ENCODE peak calls at places on chromosomes 12 and 14, in four cellular contexts. B is K562, X is HepG2, L is GM12878. D is an unnamed sample.

GRCh38 chr12:115752913-115753726 is 524.4 kb downstream of the MED13L start:
- DNase-seq in B (peak), L (peak), X (peak), D (peak)

GRCh38 chr14:103144085-103144484 is 20.8 kb downstream of the TNFAIP2 start:
- DNase-seq in X (no peak), B (no peak), L (no peak), D (no peak)

GRCh38 chr12:22334696-22335290 is at the start of gene ST8SIA1:
- DNase-seq in X (peak), L (no peak), B (no peak), D (peak)

GRCh38 chr12:54384591-54385041 is at the start of gene ZNF385A:
- DNase-seq in B (no peak), X (no peak), L (no peak), D (no peak)

GRCh38 chr14:102758087-102758486 is 19.2 kb upstream of the TRAF3 start:
- DNase-seq in L (no peak), B (no peak), X (no peak), D (no peak)

GRCh38 chr12:108257610-108258106 is 81.5 kb downstream of the CMKLR1 start:
- DNase-seq in B (no peak), X (no peak), L (no peak), D (no peak)

GRCh38 chr12:76621582-76622024 is 62.0 kb upstream of the OSBPL8 start:
- DNase-seq in L (peak), X (peak), B (peak), D (peak)

GRCh38 chr14:92586001-92586947 is 72.7 kb downstream of the RIN3 start:
- DNase-seq in L (peak), X (no peak), B (no peak), D (no peak)

GRCh38 chr12:94145231-94145979 is 3.0 kb upstream of the PLXNC1 start:
- DNase-seq in L (no peak), B (peak), X (no peak), D (peak)

GRCh38 chr14:68210729-68211299 is 391.2 kb downstream of the RAD51B start:
- DNase-seq in B (peak), L (peak), X (peak), D (no peak)

GRCh38 chr12:28265435-28266042 is 75.3 kb downstream of the CCDC91 start:
- DNase-seq in L (no peak), B (no peak), X (no peak), D (no peak)

GRCh38 chr12:108604208-108604941 is 6.5 kb upstream of the TMEM119 start:
- DNase-seq in X (no peak), B (no peak), L (no peak), D (no peak)

GRCh38 chr12:120847392-120848157 is 56.6 kb downstream of the SPPL3 start:
- DNase-seq in X (no peak), B (no peak), L (peak), D (no peak)

GRCh38 chr12:131773582-131774221 is 54.5 kb upstream of the MMP17 start:
- DNase-seq in X (no peak), B (no peak), L (peak), D (no peak)

GRCh38 chr12:116455540-116456306 is 103.5 kb upstream of the MAP1LC3B2 start:
- DNase-seq in X (no peak), L (no peak), B (peak), D (peak)

GRCh38 chr14:71693373-71693772 is 238.9 kb upstream of the RGS6 start:
- DNase-seq in B (no peak), X (no peak), L (no peak), D (peak)

GRCh38 chr12:3152013-3152412 is 74.8 kb downstream of the TSPAN9 start:
- DNase-seq in X (no peak), B (no peak), L (no peak), D (peak)

GRCh38 chr12:53383258-53383657 is 3.3 kb downstream of the SP1 start:
- DNase-seq in L (no peak), X (no peak), B (no peak), D (no peak)

GRCh38 chr12:119940881-119941280 is 48.2 kb upstream of the BICDL1 start:
- DNase-seq in X (peak), B (no peak), L (no peak), D (no peak)

GRCh38 chr14:98926802-98927201 is 345.2 kb downstream of the BCL11B start:
- DNase-seq in B (no peak), L (no peak), X (no peak), D (no peak)

GRCh38 chr12:132218915-132219314 is 74.7 kb downstream of the NOC4L start:
- DNase-seq in X (peak), L (no peak), B (peak), D (peak)

GRCh38 chr14:100429537-100429936 is 106.4 kb downstream of the SLC25A47 start:
- DNase-seq in L (no peak), B (no peak), X (peak), D (no peak)

GRCh38 chr14:95134304-95134933 is 22.9 kb downstream of the DICER1 start:
- DNase-seq in L (no peak), B (no peak), X (no peak), D (no peak)

GRCh38 chr14:55600784-55601561 is 21.0 kb downstream of the KTN1 start:
- DNase-seq in X (no peak), L (no peak), B (no peak), D (no peak)

GRCh38 chr12:40225984-40226602 is 1.3 kb downstream of the LRRK2 start:
- DNase-seq in X (no peak), B (no peak), L (peak), D (no peak)

DNA sequence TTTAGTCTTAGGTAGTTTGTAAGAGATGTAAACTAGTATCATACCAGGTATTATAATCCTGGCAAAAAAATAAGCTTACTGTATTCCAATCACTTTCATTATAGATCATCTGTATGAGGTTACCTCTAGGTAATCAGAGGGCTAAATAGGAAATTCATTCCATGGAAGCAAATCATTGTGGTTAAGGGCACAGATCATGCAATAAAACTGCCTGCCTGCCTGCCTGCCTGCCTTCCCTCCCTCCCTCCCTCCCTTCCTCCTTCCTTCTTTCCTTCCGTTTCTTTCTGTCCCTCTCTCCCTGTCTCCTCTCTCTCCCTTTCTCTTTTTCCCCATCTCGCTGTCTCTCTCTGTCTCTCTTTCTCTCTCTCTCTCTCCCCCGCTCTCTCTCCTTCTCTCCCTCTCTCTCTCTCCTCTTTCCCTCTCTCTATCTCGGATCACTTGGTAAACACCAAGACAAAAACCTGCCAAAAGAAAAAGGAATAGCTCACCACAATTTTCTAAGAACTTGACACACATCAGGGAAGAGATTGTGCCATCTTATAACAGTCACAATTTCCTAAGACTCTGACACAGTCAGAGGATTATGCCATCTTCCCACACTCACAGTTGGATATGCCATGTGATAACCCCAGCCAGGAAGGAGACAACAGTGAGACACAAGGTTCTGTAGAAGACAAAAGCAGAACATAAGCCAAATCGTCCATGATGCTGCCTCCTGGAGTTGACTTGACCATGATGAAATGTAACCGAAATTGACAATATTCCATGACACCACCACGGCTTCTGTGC is 3.0 kb upstream of the CLEC9A start:
- DNase-seq in B (no peak), X (no peak), L (no peak), D (no peak)
- TF ChIP-seq NFIC in B (no peak), X (no peak), L (no peak), D (no peak)

DNA sequence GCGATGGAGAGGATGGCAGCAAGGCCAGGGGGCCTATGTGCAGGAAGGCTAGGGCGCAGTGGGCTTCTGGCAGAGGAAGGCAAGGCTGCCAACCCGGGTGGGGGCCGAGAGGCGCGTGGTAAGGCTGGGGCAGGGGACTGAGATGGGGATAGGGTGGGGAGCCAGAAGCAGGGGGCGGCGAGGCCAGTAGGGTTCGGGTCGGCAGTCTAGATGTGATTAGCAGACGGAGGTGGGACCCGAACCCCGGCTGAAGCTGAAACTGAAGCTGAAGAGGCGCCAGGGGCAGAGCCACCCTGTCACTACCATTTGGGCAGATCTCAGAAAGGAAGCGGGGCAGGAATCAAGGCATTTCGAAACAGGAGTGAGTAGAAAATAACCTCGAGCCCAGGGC is 519 bp downstream of the TMED8 start:
- DNase-seq in B (peak), L (no peak), X (no peak), D (peak)
- TF ChIP-seq FOXM1 in B (no peak), L (no peak), X (no peak), D (no peak)

GRCh38 chr12:63068857-63069442 is 82.1 kb downstream of the AVPR1A start:
- DNase-seq in L (no peak), X (peak), B (peak), D (peak)
- TF ChIP-seq ZBTB33 in L (no peak), X (no peak), B (no peak), D (no peak)

DNA sequence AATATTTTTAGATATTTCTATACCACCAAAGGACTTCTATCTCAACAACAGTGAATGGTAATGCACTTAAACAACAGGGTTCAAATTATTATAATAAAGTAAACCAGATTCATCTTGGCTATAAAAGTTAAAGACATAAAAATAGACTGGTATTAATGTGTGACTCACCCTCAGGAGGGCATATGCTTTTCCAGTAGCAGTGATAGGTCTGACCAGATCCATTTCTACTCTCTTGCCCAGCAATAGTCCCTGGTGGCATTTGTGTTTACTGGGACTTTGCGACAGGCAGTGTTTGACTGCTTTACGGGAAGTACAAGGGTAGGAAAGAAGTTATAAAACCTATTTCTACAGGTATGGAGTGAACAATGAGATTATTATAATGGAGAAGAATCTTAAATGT is 353.2 kb upstream of the ATP2B1 start:
- DNase-seq in X (no peak), B (no peak), L (no peak), D (no peak)
- TF ChIP-seq NFIC in X (no peak), B (no peak), L (no peak), D (no peak)

GRCh38 chr12:80187660-80188090 is 88.3 kb downstream of the OTOGL start:
- DNase-seq in B (no peak), L (peak), X (no peak), D (no peak)
- TF ChIP-seq FOXM1 in B (no peak), L (no peak), X (no peak), D (no peak)